ENCODE peak calls at places on chromosomes 12 and 14, in five cellular contexts. G is EL, N is NCI-H1436, F is GM04503, C is NCI-H1105. H is an unnamed sample.

GRCh38 chr12:123139926-123140674 is 10.8 kb downstream of the PITPNM2 start:
- DNase-seq in G (peak), N (no peak), F (no peak), C (no peak), H (no peak)

GRCh38 chr12:26378721-26379120 is 183.3 kb downstream of the SSPN start:
- DNase-seq in G (no peak), F (no peak), N (no peak), C (no peak), H (no peak)

GRCh38 chr12:91381309-91381804 is 198.7 kb upstream of the DCN start:
- DNase-seq in F (peak), N (peak), C (peak), G (peak), H (peak)

GRCh38 chr14:44962573-44963528 is 861 bp downstream of the TOGARAM1 start:
- DNase-seq in G (peak), C (no peak), F (no peak), N (no peak), H (no peak)

GRCh38 chr12:105820407-105821140 is 318.2 kb downstream of the NUAK1 start:
- DNase-seq in G (peak), F (peak), N (no peak), C (no peak), H (peak)

GRCh38 chr12:13164859-13165577 is 31.5 kb upstream of the EMP1 start:
- DNase-seq in G (no peak), C (no peak), N (no peak), F (no peak), H (no peak)

GRCh38 chr12:109731231-109731731 is 17.7 kb downstream of the FAM222A start:
- DNase-seq in G (no peak), F (no peak), C (no peak), N (no peak), H (no peak)

GRCh38 chr12:65495233-65495632 is 216.8 kb downstream of the MSRB3 start:
- DNase-seq in G (peak), C (no peak), N (no peak), F (no peak), H (peak)

GRCh38 chr12:40616383-40616900 is 75.8 kb upstream of the CNTN1 start:
- DNase-seq in G (no peak), C (no peak), F (no peak), N (no peak), H (no peak)

GRCh38 chr12:79119796-79120195 is 255.2 kb downstream of the SYT1 start:
- DNase-seq in N (no peak), G (no peak), F (no peak), C (no peak), H (no peak)

GRCh38 chr14:31927348-31927826 is 149.7 kb upstream of the ARHGAP5 start:
- DNase-seq in C (no peak), N (no peak), F (peak), G (peak), H (peak)

GRCh38 chr12:3882896-3883564 is 9.8 kb upstream of the PARP11 start:
- DNase-seq in C (no peak), G (peak), F (no peak), N (no peak), H (no peak)

GRCh38 chr12:15555466-15555865 is 233.2 kb downstream of the PTPRO start:
- DNase-seq in C (no peak), G (peak), N (no peak), F (no peak), H (no peak)

GRCh38 chr14:63343878-63344277 is 25.1 kb upstream of the GPHB5 start:
- DNase-seq in F (no peak), N (no peak), G (peak), C (no peak), H (no peak)

GRCh38 chr12:66596189-66596588 is 82.7 kb downstream of the GRIP1 start:
- DNase-seq in F (no peak), G (no peak), C (no peak), N (no peak), H (no peak)

GRCh38 chr12:124786065-124786964 is 77.3 kb downstream of the SCARB1 start:
- DNase-seq in N (peak), C (peak), G (peak), F (no peak), H (no peak)

GRCh38 chr12:88188180-88188579 is 46.1 kb downstream of the TMTC3 start:
- DNase-seq in C (no peak), N (no peak), F (no peak), G (peak), H (no peak)

GRCh38 chr14:97499790-97500481 is 702.8 kb downstream of the VRK1 start:
- DNase-seq in G (no peak), C (no peak), F (no peak), N (no peak), H (no peak)

GRCh38 chr12:123427036-123427769 is 9.3 kb downstream of the RILPL2 start:
- DNase-seq in C (no peak), F (no peak), G (no peak), N (no peak), H (no peak)

GRCh38 chr12:16726879-16727278 is 120.9 kb upstream of the LMO3 start:
- DNase-seq in F (no peak), N (no peak), C (no peak), G (no peak), H (no peak)

GRCh38 chr12:40325349-40325960 is 100.7 kb downstream of the LRRK2 start:
- DNase-seq in C (peak), F (no peak), N (no peak), G (peak), H (no peak)

GRCh38 chr14:98120831-98121464 is 1151.0 kb downstream of the BCL11B start:
- DNase-seq in F (no peak), C (no peak), G (no peak), N (no peak), H (no peak)

GRCh38 chr12:94516985-94517384 is 57.3 kb upstream of the CEP83 start:
- DNase-seq in F (no peak), G (no peak), N (no peak), C (no peak), H (no peak)

GRCh38 chr14:27002179-27002578 is 404.3 kb upstream of the NOVA1 start:
- DNase-seq in F (no peak), N (no peak), G (no peak), C (no peak), H (no peak)

GRCh38 chr14:34324363-34324795 is 137.7 kb downstream of the SPTSSA start:
- DNase-seq in F (no peak), N (peak), C (peak), G (peak), H (no peak)

GRCh38 chr14:53570411-53571387 is 385.9 kb downstream of the BMP4 start:
- DNase-seq in G (no peak), C (no peak), F (no peak), N (no peak), H (no peak)

GRCh38 chr12:40946612-40947194 is 241.4 kb upstream of the PDZRN4 start:
- DNase-seq in F (no peak), G (peak), N (peak), C (peak), H (no peak)

GRCh38 chr14:50928002-50928635 is 16.2 kb downstream of the PYGL start:
- DNase-seq in N (no peak), G (peak), C (no peak), F (peak), H (peak)

GRCh38 chr12:19779393-19780056 is 340.2 kb downstream of the AEBP2 start:
- DNase-seq in G (no peak), F (no peak), C (no peak), N (no peak), H (no peak)

GRCh38 chr12:131242741-131243496 is 289.2 kb downstream of the ADGRD1 start:
- DNase-seq in N (no peak), F (no peak), C (peak), G (no peak), H (no peak)

GRCh38 chr12:123237646-123238329 is 4.6 kb downstream of the MTRFR start:
- DNase-seq in F (no peak), N (peak), C (no peak), G (peak), H (peak)

GRCh38 chr12:20628999-20629398 is 66.1 kb upstream of the SLCO1C1 start:
- DNase-seq in N (no peak), C (no peak), F (no peak), G (no peak), H (no peak)

GRCh38 chr14:23483216-23483854 is 13.8 kb downstream of the NGDN start:
- DNase-seq in G (peak), F (no peak), N (peak), C (peak), H (no peak)

GRCh38 chr14:76657404-76657803 is 103.9 kb upstream of the VASH1 start:
- DNase-seq in G (no peak), C (no peak), N (no peak), F (no peak), H (no peak)

GRCh38 chr12:107404981-107405380 is 280.6 kb upstream of the PWP1 start:
- DNase-seq in F (no peak), N (peak), C (peak), G (peak), H (no peak)

GRCh38 chr14:105888784-105889665 is 362.6 kb downstream of the TMEM121 start:
- DNase-seq in N (no peak), F (no peak), C (no peak), G (no peak), H (no peak)

GRCh38 chr12:117481470-117481869 is 120.0 kb upstream of the NOS1 start:
- DNase-seq in G (no peak), C (no peak), F (no peak), N (no peak), H (no peak)

GRCh38 chr12:44015333-44015941 is 179.6 kb downstream of the TMEM117 start:
- DNase-seq in G (peak), C (peak), N (peak), F (peak), H (peak)

GRCh38 chr14:28303248-28303647 is 463.3 kb upstream of the FOXG1 start:
- DNase-seq in F (no peak), C (no peak), N (no peak), G (no peak), H (no peak)

H was measured in GM04504.